ENCODE peak calls at places on chromosomes 16 and 17, in four cellular contexts. D, L, S and V are unnamed samples.

GRCh38 chr17:67718325-67718941 is 697 bp downstream of the NOL11 start:
- DNase-seq in D (no peak), S (peak), L (peak), V (peak)

GRCh38 chr16:78695371-78695770 is 595.9 kb downstream of the WWOX start:
- DNase-seq in L (no peak), D (no peak), S (no peak), V (no peak)

GRCh38 chr17:15340966-15341365 is 431 bp downstream of the TEKT3 start:
- DNase-seq in L (no peak), D (no peak), S (peak), V (no peak)

GRCh38 chr17:34974179-34974578 is 6.1 kb upstream of the LIG3 start:
- DNase-seq in L (no peak), S (no peak), D (no peak), V (no peak)

GRCh38 chr17:70855401-70856054 is 686.2 kb downstream of the KCNJ2 start:
- DNase-seq in S (no peak), L (no peak), D (no peak), V (peak)

GRCh38 chr17:42667088-42667951 is 8.2 kb downstream of the TUBG2 start:
- DNase-seq in L (peak), D (no peak), S (no peak), V (peak)

GRCh38 chr17:40936437-40936971 is 942 bp downstream of the KRT23 start:
- DNase-seq in D (no peak), L (no peak), S (no peak), V (no peak)

GRCh38 chr17:82984751-82985435 is 94.5 kb upstream of the METRNL start:
- DNase-seq in D (no peak), S (no peak), L (no peak), V (no peak)

GRCh38 chr17:77634710-77635109 is 323.8 kb upstream of the TNRC6C start:
- DNase-seq in S (no peak), L (peak), D (no peak), V (no peak)

GRCh38 chr16:80708823-80709222 is 95.6 kb downstream of the CDYL2 start:
- DNase-seq in D (no peak), S (no peak), L (no peak), V (no peak)

GRCh38 chr17:10651927-10652326 is 5.2 kb downstream of the MYH3 start:
- DNase-seq in S (no peak), L (no peak), D (no peak), V (no peak)

GRCh38 chr16:2492292-2492691 is 17.4 kb downstream of the TBC1D24 start:
- DNase-seq in S (no peak), L (no peak), D (no peak), V (no peak)

GRCh38 chr17:31532161-31532515 is 140.7 kb downstream of the RAB11FIP4 start:
- DNase-seq in L (no peak), D (no peak), S (no peak), V (no peak)

GRCh38 chr16:48492131-48492530 is 106.9 kb upstream of the SIAH1 start:
- DNase-seq in S (no peak), D (no peak), L (no peak), V (peak)

GRCh38 chr17:57707892-57708291 is 37.2 kb downstream of the CCDC182 start:
- DNase-seq in D (no peak), S (peak), L (peak), V (peak)

GRCh38 chr16:67663151-67663876 is 2.6 kb downstream of the PARD6A start:
- DNase-seq in L (peak), D (no peak), S (peak), V (no peak)

GRCh38 chr17:77842148-77842905 is 116.2 kb upstream of the TNRC6C start:
- DNase-seq in D (no peak), S (no peak), L (no peak), V (peak)

GRCh38 chr16:19071811-19072777 is 4.7 kb downstream of the COQ7 start:
- DNase-seq in L (peak), S (peak), D (no peak), V (peak)

GRCh38 chr16:19118938-19119431 is 5.2 kb downstream of the ITPRIPL2 start:
- DNase-seq in L (no peak), S (no peak), D (no peak), V (peak)

GRCh38 chr17:164536-165235 is 16.8 kb downstream of the DOC2B start:
- DNase-seq in L (peak), D (no peak), S (peak), V (peak)

GRCh38 chr16:84061236-84061830 is 18.7 kb upstream of the SLC38A8 start:
- DNase-seq in S (no peak), D (no peak), L (no peak), V (no peak)

GRCh38 chr17:76407509-76407908 is 23.1 kb downstream of the SPHK1 start:
- DNase-seq in D (no peak), L (no peak), S (no peak), V (no peak)

GRCh38 chr17:27245230-27245696 is 48.7 kb upstream of the WSB1 start:
- DNase-seq in L (peak), D (peak), S (peak), V (peak)

GRCh38 chr16:1996175-1996574 is 6.4 kb downstream of the SYNGR3 start:
- DNase-seq in S (no peak), L (no peak), D (no peak), V (no peak)

GRCh38 chr16:1745900-1746692 is 25.2 kb downstream of the NME3 start:
- DNase-seq in L (no peak), D (no peak), S (peak), V (peak)

GRCh38 chr16:16073884-16074781 is 124.7 kb downstream of the ABCC1 start:
- DNase-seq in D (peak), L (peak), S (peak), V (peak)

GRCh38 chr16:11497329-11497805 is 89.4 kb downstream of the LITAF start:
- DNase-seq in L (peak), D (no peak), S (peak), V (peak)

GRCh38 chr16:11636172-11636721 is 32.0 kb upstream of the SNN start:
- DNase-seq in L (peak), S (peak), D (peak), V (no peak)

GRCh38 chr17:9002236-9002609 is 19.1 kb upstream of the NTN1 start:
- DNase-seq in S (peak), D (no peak), L (peak), V (no peak)

GRCh38 chr16:70252355-70252988 is 732 bp upstream of the EXOSC6 start:
- DNase-seq in D (no peak), S (peak), L (peak), V (peak)

GRCh38 chr16:1610841-1611653 is 825 bp downstream of the IFT140 start:
- DNase-seq in D (no peak), L (no peak), S (no peak), V (no peak)

GRCh38 chr17:8121531-8122390 is 2.1 kb downstream of the HES7 start:
- DNase-seq in D (no peak), S (peak), L (peak), V (peak)

GRCh38 chr17:9174312-9174711 is 153.0 kb downstream of the NTN1 start:
- DNase-seq in L (no peak), D (no peak), S (no peak), V (no peak)

GRCh38 chr16:85573696-85574641 is 39.2 kb upstream of the GSE1 start:
- DNase-seq in S (no peak), D (no peak), L (no peak), V (peak)

GRCh38 chr17:39118674-39119419 is 32.6 kb downstream of the PLXDC1 start:
- DNase-seq in L (no peak), S (no peak), D (no peak), V (no peak)

GRCh38 chr17:80761421-80761871 is 216.8 kb downstream of the RPTOR start:
- DNase-seq in S (no peak), D (no peak), L (no peak), V (peak)

GRCh38 chr16:69481901-69482341 is 57.5 kb downstream of the CYB5B start:
- DNase-seq in L (peak), D (no peak), S (peak), V (peak)

DNA sequence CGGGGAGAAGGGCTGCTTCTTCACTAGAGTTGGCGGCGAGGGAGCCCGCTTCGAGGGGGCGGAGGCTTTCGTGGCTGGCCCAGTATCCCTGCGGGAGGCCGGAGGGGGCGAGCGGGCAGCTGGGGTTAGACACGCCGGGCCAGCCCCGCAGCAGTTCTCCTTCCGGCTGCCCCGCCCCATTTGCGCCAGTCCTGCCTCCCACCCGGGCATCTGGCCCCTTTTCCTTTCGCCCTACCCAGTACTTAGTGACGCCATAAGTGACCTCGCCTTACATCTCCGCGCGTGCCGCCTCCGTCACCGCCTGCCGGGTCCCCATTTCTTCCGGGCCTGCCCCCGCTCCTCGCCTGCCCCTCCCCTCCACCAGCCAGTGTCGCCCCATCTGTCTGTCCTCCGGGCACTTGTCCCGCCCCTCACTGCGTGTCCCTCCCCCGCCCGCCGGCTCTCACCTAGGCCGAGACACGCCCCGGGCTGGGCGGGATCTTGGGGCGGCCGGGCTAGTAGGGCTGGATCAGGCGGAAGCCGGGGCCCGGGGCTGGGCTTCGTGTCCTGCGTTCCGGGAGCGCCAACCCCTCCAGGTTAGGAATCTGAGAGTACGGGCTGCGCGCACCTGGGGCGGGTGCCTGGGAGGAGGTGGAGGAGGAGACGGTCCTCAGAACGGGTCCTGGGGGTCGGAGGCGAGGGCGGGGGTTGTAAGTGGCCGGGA is 14.3 kb downstream of the SPATA32 start:
- DNase-seq in D (peak), S (peak), L (peak), V (peak)
- H2BK120ac ChIP-seq in D (peak), S (no peak), L (no peak), V (peak)

DNA sequence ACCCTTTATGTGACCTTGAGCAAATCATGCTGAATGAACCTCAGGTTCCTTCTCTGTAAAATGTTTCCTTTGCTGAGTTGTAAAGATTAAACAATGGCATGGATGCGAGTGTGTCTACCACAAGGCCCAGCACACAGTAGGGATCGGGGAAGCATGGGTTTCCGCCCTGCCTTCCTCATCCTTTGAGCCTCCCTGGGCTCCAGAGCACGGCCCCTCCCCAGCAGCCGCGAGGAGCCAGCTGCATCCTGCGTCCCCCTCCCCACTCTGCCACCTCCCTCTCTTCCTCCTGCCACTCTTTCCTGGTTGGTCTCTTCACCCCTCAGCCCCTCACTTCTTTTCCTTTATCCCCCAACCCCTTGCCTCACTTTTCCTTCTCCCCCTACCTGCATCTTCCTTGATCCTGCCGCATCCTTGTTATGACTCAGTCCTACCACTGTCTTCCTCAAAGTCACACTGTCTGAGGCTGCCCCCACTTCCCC is 3.0 kb downstream of the FBXL19 start:
- DNase-seq in L (no peak), S (no peak), D (no peak), V (no peak)
- H4K5ac ChIP-seq in L (no peak), S (no peak), D (no peak), V (no peak)

GRCh38 chr16:49855280-49855821 is 561 bp downstream of the ZNF423 start:
- DNase-seq in D (peak), L (peak), S (peak), V (peak)
- H2BK120ac ChIP-seq in D (no peak), L (no peak), S (peak), V (no peak)

GRCh38 chr16:86762035-86762550 is 183.7 kb downstream of the FOXL1 start:
- DNase-seq in D (no peak), L (no peak), S (no peak), V (no peak)
- H4K5ac ChIP-seq in D (no peak), L (no peak), S (no peak), V (no peak)

GRCh38 chr16:89174877-89175276 is 3.3 kb downstream of the CDH15 start:
- DNase-seq in D (no peak), L (no peak), S (no peak), V (no peak)
- H2BK120ac ChIP-seq in D (peak), L (no peak), S (no peak), V (no peak)

GRCh38 chr16:87426423-87427215 is 34.5 kb downstream of the MAP1LC3B start:
- DNase-seq in S (no peak), L (no peak), D (no peak), V (no peak)
- H4K5ac ChIP-seq in S (no peak), L (no peak), D (no peak), V (no peak)

DNA sequence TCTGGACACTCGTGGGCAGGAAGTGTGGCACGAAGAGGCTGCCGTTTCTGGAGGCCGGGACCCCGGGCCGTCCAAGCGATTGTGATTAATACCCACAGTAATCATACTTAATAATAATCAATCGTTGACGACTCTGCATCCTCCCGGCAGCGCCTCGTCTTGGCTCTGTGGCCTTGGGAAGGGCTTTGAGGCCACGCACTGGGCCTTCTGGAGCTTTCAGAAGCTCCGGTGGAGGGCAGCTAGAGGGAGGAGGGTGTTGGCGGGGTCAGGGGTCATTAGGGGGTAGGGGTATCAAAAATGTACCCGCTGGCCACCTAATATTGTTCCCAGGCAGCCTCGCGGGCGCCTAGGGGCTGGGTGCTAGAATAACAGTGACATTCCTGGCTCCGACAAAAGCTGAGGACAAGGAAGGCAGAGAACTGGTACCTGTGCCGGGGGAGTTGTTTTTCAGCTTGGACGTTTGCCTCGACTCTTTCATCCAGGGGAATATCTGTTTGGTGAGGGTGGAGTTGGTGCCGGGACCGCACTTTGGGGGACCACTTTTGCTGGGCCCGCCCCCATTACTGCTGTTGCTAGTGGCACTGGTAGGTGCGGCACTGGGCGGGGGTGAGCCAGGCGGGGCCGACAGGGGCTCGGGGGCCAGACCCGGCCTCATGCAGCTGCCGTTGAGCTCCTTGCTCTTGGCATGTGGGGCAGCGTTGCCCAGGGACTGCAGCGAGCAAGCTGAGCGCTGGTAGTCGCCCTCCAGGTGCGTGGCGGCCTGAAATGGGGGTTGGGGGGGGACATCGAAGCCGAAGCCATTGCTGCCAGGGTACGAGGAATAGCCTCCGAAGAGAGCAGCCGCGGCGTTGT is 6.9 kb upstream of the HOXB2 start:
- DNase-seq in D (no peak), S (no peak), L (no peak), V (peak)
- H2BK120ac ChIP-seq in D (no peak), S (no peak), L (no peak), V (peak)

GRCh38 chr16:89217138-89217387 is 440 bp upstream of the ZNF778 start:
- DNase-seq in S (no peak), L (no peak), D (no peak), V (no peak)

GRCh38 chr16:89221604-89222003 is 4.1 kb downstream of the ZNF778 start:
- DNase-seq in S (no peak), L (no peak), D (no peak), V (no peak)

GRCh38 chr16:89216315-89217137 is 977 bp upstream of the ZNF778 start:
- DNase-seq in D (no peak), S (peak), L (peak), V (peak)

GRCh38 chr16:89217388-89218191 is at the start of gene ZNF778:
- DNase-seq in D (no peak), L (peak), S (peak), V (peak)

GRCh38 chr16:89219365-89219764 is 1.9 kb downstream of the ZNF778 start:
- DNase-seq in D (no peak), S (no peak), L (no peak), V (no peak)
- H4K5ac ChIP-seq in D (no peak), S (no peak), L (no peak), V (no peak)